ENCODE peak calls at places on chromosomes 12 and 14, in eight cellular contexts. U is RWPE1, H is stomach, A is brain microvascular endothelial cell, R is tibial artery, T is lower lobe of right lung, Y is AG09319, G is heart right ventricle. Q is an unnamed sample.
A peak's percentile ranks its signal among the peaks of the same experiment; 100 is the strongest.

GRCh38 chr12:100348657-100349454 is 8.0 kb upstream of the SLC17A8 start:
- DNase-seq in U (peak; percentile 30), H (no peak), A (no peak), R (no peak), T (no peak), Y (no peak), G (no peak), Q (no peak)

GRCh38 chr12:87943666-87944065 is 85.5 kb downstream of the C12orf50 start:
- DNase-seq in U (no peak), H (no peak), A (no peak), R (no peak), T (no peak), Y (no peak), G (no peak), Q (no peak)

GRCh38 chr12:991350-992278 is 591 bp downstream of the ERC1 start:
- DNase-seq in U (peak; percentile 63), H (no peak), A (no peak), R (peak; percentile 69), T (no peak), Y (no peak), G (peak; percentile 33), Q (peak; percentile 73)

GRCh38 chr14:60645191-60645590 is 4.1 kb downstream of the SIX1 start:
- DNase-seq in U (no peak), H (no peak), A (no peak), R (no peak), T (no peak), Y (no peak), G (no peak), Q (no peak)

GRCh38 chr14:83556746-83557460 is 1973.0 kb upstream of the FLRT2 start:
- DNase-seq in U (no peak), H (no peak), A (peak; percentile 84), R (no peak), T (no peak), Y (no peak), G (no peak), Q (no peak)

GRCh38 chr12:123150804-123151678 is at the start of gene PITPNM2:
- DNase-seq in U (peak; percentile 58), H (peak; percentile 67), A (no peak), R (peak; percentile 79), T (peak; percentile 77), Y (no peak), G (peak; percentile 50), Q (peak; percentile 54)

GRCh38 chr12:46219892-46220655 is 48.8 kb downstream of the SLC38A1 start:
- DNase-seq in U (peak; percentile 68), H (no peak), A (peak; percentile 57), R (no peak), T (no peak), Y (peak; percentile 55), G (no peak), Q (no peak)

GRCh38 chr12:24608637-24609285 is 340.1 kb downstream of the BCAT1 start:
- DNase-seq in U (no peak), H (no peak), A (no peak), R (no peak), T (no peak), Y (no peak), G (no peak), Q (no peak)

GRCh38 chr12:77736219-77736965 is 94.3 kb upstream of the NAV3 start:
- DNase-seq in U (no peak), H (no peak), A (no peak), R (no peak), T (no peak), Y (no peak), G (no peak), Q (no peak)
- TF ChIP-seq CTCF in U (no peak), H (no peak), A (no peak), R (no peak), T (no peak), Y (no peak), G (no peak), Q (no peak)

GRCh38 chr12:114692558-114693531 is 8.9 kb upstream of the TBX3 start:
- DNase-seq in U (peak; percentile 42), H (no peak), A (no peak), R (no peak), T (no peak), Y (no peak), G (no peak), Q (no peak)
- TF ChIP-seq CTCF in U (peak; percentile 14), H (no peak), A (peak; percentile 12), R (no peak), T (no peak), Y (peak; percentile 22), G (no peak), Q (no peak)

DNA sequence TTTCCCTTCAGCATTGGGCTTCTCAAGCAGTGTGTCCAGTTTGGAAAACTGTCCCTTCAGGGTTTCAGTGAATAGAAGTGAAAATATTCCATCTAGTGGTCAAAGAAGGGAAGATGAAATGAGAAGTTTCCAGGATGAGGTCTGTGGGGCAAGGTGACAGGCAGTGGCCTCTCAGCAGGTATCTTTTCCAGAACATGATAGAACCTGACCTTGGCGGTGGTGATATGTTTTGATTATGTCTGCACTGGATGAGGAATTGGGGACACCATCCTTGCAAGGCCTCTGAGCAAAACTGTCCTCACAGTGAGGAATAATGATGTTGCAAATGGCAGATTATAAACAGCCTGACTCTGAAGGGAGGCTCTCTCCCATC is 4.7 kb downstream of the GPX2 start:
- DNase-seq in U (no peak), H (no peak), A (no peak), R (no peak), T (no peak), Y (no peak), G (no peak), Q (no peak)
- TF ChIP-seq CTCF in U (no peak), H (no peak), A (peak; percentile 41), R (peak; percentile 40), T (peak; percentile 20), Y (peak; percentile 8), G (peak; percentile 38), Q (no peak)

GRCh38 chr12:107340920-107341319 is 247.6 kb upstream of the CRY1 start:
- DNase-seq in U (no peak), H (no peak), A (no peak), R (no peak), T (no peak), Y (no peak), G (no peak), Q (no peak)
- TF ChIP-seq CTCF in U (no peak), H (no peak), A (no peak), R (no peak), T (no peak), Y (no peak), G (no peak), Q (no peak)

DNA sequence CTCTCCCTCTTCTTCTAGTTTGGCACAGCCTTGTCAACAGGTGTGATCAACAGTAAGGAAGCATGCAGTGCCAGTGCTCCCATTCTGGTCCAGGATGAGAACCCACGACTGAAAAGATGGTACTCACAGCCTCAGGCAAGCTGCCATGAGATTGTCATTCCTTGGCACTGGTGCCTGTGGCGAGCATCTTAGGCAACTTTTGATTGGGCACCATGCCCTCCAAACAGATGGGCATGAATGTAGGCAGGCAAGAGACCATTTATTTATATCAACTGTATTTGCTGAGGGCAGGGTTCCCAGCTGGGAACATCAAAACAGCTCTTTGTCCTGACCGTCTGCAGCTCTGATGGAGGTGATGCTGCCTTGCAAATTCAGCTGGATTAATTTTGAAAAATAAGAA is 522.3 kb downstream of the RMST start:
- DNase-seq in U (no peak), H (no peak), A (no peak), R (no peak), T (no peak), Y (no peak), G (no peak), Q (no peak)
- TF ChIP-seq CTCF in U (no peak), H (no peak), A (no peak), R (no peak), T (no peak), Y (no peak), G (no peak), Q (no peak)

DNA sequence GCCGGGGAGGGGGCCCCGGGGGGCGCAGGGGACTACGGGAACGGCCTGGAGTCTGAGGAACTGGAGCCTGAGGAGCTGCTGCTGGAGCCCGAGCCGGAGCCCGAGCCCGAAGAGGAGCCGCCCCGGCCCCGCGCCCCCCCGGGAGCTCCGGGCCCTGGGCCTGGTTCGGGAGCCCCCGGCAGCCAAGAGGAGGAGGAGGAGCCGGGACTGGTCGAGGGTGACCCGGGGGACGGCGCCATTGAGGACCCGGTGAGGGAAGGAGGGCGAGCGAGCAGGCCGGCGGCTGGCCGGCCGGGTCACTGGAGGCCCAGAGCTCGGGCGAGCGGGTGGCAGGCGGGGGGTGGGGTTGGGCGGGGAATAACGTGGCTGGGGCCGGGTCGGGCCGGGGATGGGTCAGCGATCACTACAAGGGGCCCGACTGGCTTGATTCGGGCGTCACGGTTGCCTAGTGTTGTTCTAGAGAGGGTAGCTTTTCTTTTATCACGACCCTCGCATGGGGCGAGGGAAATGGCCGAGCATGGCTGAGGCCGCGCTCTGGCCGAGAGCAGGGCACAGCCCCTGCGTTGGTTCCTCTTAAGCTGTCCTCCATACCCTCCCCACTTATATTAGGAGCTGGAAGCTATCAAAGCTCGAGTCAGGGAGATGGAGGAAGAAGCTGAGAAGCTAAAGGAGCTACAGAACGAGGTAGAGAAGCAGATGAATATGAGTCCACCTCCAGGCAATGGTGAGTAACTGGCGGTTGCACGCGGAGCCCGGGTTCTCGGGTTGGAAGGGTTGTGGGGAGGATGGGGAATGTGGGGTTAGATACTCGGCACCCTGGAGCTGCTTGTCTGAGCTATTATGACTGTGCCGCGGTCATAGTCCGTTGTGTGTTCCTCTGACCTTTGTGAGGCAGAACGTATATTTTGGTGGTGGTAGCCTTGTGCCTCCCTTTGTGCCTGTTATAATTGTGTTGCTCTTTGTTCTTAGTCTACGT is 603 bp downstream of the PABPN1 start:
- DNase-seq in U (peak; percentile 57), H (peak; percentile 52), A (peak; percentile 46), R (peak; percentile 81), T (no peak), Y (no peak), G (peak; percentile 44), Q (peak; percentile 34)
- TF ChIP-seq CTCF in U (no peak), H (no peak), A (no peak), R (no peak), T (no peak), Y (no peak), G (no peak), Q (no peak)

GRCh38 chr14:64636208-64636979 is 67.8 kb upstream of the PLEKHG3 start:
- DNase-seq in U (peak; percentile 72), H (peak; percentile 77), A (peak; percentile 41), R (peak; percentile 82), T (peak; percentile 69), Y (peak; percentile 19), G (peak; percentile 67), Q (peak; percentile 51)
- TF ChIP-seq CTCF in U (peak; percentile 89), H (no peak), A (peak; percentile 88), R (peak; percentile 88), T (peak; percentile 92), Y (peak; percentile 74), G (peak; percentile 90), Q (peak; percentile 94)

Q was measured in progenitor cell of endocrine pancreas.